ENCODE peak calls at places on chromosomes 4 and X, in five cellular contexts. One of them, this sample, is unnamed.

GRCh38 chr4:44479731-44480130 is 31.1 kb upstream of the KCTD8 start:
- DNase-seq in A549: no peak
- DNase-seq in SK-N-SH: no peak
- DNase-seq in GM12878: no peak
- DNase-seq in H1: no peak
- DNase-seq in this sample: no peak

GRCh38 chr4:2949782-2950125 is 13.5 kb downstream of the NOP14 start:
- DNase-seq in H1: no peak
- DNase-seq in SK-N-SH: no peak
- DNase-seq in A549: no peak
- DNase-seq in GM12878: no peak
- DNase-seq in this sample: no peak

GRCh38 chr4:158053086-158053485 is 119.7 kb downstream of the GASK1B start:
- DNase-seq in A549: no peak
- DNase-seq in SK-N-SH: no peak
- DNase-seq in GM12878: no peak
- DNase-seq in H1: no peak
- DNase-seq in this sample: no peak

GRCh38 chr4:108029731-108030130 is 40.0 kb downstream of the HADH start:
- DNase-seq in SK-N-SH: no peak
- DNase-seq in H1: no peak
- DNase-seq in A549: no peak
- DNase-seq in GM12878: no peak
- DNase-seq in this sample: no peak

GRCh38 chrX:69388526-69388925 is 115.6 kb upstream of the NALF2 start:
- DNase-seq in H1: no peak
- DNase-seq in A549: no peak
- DNase-seq in SK-N-SH: no peak
- DNase-seq in GM12878: no peak
- DNase-seq in this sample: no peak

GRCh38 chr4:142960867-142961644 is 115.0 kb upstream of the INPP4B start:
- DNase-seq in A549: no peak
- DNase-seq in H1: no peak
- DNase-seq in SK-N-SH: no peak
- DNase-seq in GM12878: no peak
- DNase-seq in this sample: peak; percentile 1

GRCh38 chr4:32268949-32269348 is 1548.8 kb downstream of the PCDH7 start:
- DNase-seq in A549: peak; percentile 0
- DNase-seq in GM12878: no peak
- DNase-seq in H1: no peak
- DNase-seq in SK-N-SH: no peak
- DNase-seq in this sample: no peak

GRCh38 chr4:96092151-96092705 is 252.3 kb downstream of the PDHA2 start:
- DNase-seq in GM12878: no peak
- DNase-seq in A549: no peak
- DNase-seq in SK-N-SH: no peak
- DNase-seq in H1: no peak
- DNase-seq in this sample: no peak

GRCh38 chrX:17697191-17697590 is 40.1 kb upstream of the SCML1 start:
- DNase-seq in A549: no peak
- DNase-seq in GM12878: no peak
- DNase-seq in H1: no peak
- DNase-seq in SK-N-SH: no peak
- DNase-seq in this sample: peak; percentile 19

GRCh38 chr4:3729885-3730226 is 36.3 kb upstream of the ADRA2C start:
- DNase-seq in GM12878: no peak
- DNase-seq in A549: no peak
- DNase-seq in H1: no peak
- DNase-seq in SK-N-SH: no peak
- DNase-seq in this sample: no peak

GRCh38 chr4:82667761-82668505 is 106.1 kb upstream of the TMEM150C start:
- DNase-seq in SK-N-SH: no peak
- DNase-seq in A549: no peak
- DNase-seq in H1: no peak
- DNase-seq in GM12878: no peak
- DNase-seq in this sample: no peak

GRCh38 chrX:40127052-40127451 is 29.3 kb upstream of the BCOR start:
- DNase-seq in H1: no peak
- DNase-seq in GM12878: no peak
- DNase-seq in A549: no peak
- DNase-seq in SK-N-SH: no peak
- DNase-seq in this sample: peak; percentile 73

GRCh38 chrX:112866175-112866574 is 25.5 kb upstream of the AMOT start:
- DNase-seq in SK-N-SH: no peak
- DNase-seq in A549: no peak
- DNase-seq in GM12878: no peak
- DNase-seq in H1: no peak
- DNase-seq in this sample: no peak

GRCh38 chr4:168850016-168850415 is 160.0 kb downstream of the CBR4 start:
- DNase-seq in GM12878: no peak
- DNase-seq in H1: no peak
- DNase-seq in A549: no peak
- DNase-seq in SK-N-SH: no peak
- DNase-seq in this sample: no peak

GRCh38 chr4:27947320-27947719 is 1086.7 kb downstream of the STIM2 start:
- DNase-seq in SK-N-SH: no peak
- DNase-seq in H1: no peak
- DNase-seq in A549: no peak
- DNase-seq in GM12878: no peak
- DNase-seq in this sample: no peak

GRCh38 chr4:100113732-100114131 is 76.5 kb downstream of the DDIT4L start:
- DNase-seq in H1: no peak
- DNase-seq in A549: no peak
- DNase-seq in SK-N-SH: no peak
- DNase-seq in GM12878: no peak
- DNase-seq in this sample: peak; percentile 35

GRCh38 chr4:78561677-78562076 is 10.1 kb downstream of the ANXA3 start:
- DNase-seq in GM12878: no peak
- DNase-seq in H1: no peak
- DNase-seq in A549: no peak
- DNase-seq in SK-N-SH: no peak
- DNase-seq in this sample: no peak

GRCh38 chr4:174120446-174121142 is 162.9 kb downstream of the FBXO8 start:
- DNase-seq in SK-N-SH: peak; percentile 69
- DNase-seq in GM12878: no peak
- DNase-seq in H1: no peak
- DNase-seq in A549: peak; percentile 81
- DNase-seq in this sample: peak; percentile 68

DNA sequence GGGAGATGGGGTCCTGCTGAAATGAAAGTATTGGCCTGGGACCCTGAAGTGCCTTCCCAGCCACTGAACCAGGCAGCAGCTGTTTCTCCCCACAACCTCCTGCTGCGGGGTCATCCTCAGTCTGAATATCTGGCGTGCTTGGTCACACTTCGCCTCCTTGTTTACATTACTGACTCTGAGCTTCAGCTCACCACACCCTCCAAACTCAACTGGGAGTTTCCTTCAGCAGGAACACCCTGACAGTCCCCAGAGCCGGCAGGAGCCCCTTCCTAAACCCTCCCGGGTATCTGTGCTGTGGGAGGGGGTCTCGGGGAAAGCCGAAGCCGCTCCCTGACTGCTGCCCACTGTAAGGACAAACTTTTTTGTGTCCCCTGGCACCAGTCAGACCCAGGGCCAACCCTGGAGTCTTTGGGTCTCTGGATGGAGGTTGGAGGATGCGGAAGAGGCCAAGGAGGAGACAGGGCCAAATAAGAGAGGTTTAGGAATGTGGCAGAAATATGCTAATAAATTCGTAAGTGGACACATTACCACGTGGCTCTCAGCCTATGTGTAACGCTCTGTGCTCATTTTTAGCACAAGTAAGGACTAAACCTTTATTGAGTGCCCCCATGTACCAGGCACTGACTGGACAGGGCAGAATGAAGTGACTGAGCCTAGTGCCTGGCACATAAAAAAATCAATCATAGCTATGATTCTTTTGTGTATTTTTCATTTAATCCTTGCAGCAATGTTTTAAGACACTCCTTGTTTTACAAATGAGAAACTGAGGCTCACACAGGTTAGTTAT is 20.7 kb downstream of the FHDC1 start:
- DNase-seq in H1: no peak
- DNase-seq in A549: peak; percentile 37
- DNase-seq in GM12878: no peak
- DNase-seq in SK-N-SH: no peak
- DNase-seq in this sample: no peak
- H3K4me3 ChIP-seq in H1: no peak overlapping the region
- H3K4me3 ChIP-seq in A549: no peak overlapping the region
- H3K4me3 ChIP-seq in GM12878: no peak overlapping the region
- H3K4me3 ChIP-seq in SK-N-SH: no peak overlapping the region
- H3K4me3 ChIP-seq in this sample: no peak overlapping the region

GRCh38 chrX:96425204-96425603 is 259.4 kb upstream of the DIAPH2 start:
- DNase-seq in GM12878: no peak
- DNase-seq in A549: no peak
- DNase-seq in SK-N-SH: no peak
- DNase-seq in H1: no peak
- DNase-seq in this sample: peak; percentile 92
- TF ChIP-seq MAX in GM12878: no peak
- TF ChIP-seq MAX in A549: no peak
- TF ChIP-seq MAX in SK-N-SH: no peak
- TF ChIP-seq MAX in H1: no peak
- TF ChIP-seq MAX in this sample: no peak

DNA sequence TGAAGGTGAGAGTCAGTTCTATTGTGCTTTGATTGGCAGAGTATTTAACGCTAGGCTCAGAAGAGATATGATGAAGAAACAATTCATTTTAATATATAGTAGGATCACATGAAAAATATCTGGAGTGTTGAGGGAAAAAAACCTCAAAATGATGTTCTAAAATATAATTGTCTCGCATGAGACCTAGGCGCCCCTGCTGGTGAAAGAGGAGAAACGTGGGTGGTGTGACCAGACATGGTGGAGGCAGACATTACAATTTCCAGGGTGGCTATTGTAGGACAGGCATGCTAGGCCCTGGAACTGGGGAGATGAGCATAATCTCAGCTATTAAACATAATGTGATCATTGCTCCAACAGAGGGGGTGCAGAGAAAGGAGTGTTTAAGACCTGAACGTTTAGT is 210.0 kb downstream of the HS3ST1 start:
- DNase-seq in GM12878: no peak
- DNase-seq in H1: no peak
- DNase-seq in A549: no peak
- DNase-seq in SK-N-SH: no peak
- DNase-seq in this sample: peak; percentile 10
- TF ChIP-seq CTCF in GM12878: no peak
- TF ChIP-seq CTCF in H1: peak; percentile 26
- TF ChIP-seq CTCF in A549: no peak
- TF ChIP-seq CTCF in SK-N-SH: no peak
- TF ChIP-seq CTCF in this sample: peak; percentile 35

DNA sequence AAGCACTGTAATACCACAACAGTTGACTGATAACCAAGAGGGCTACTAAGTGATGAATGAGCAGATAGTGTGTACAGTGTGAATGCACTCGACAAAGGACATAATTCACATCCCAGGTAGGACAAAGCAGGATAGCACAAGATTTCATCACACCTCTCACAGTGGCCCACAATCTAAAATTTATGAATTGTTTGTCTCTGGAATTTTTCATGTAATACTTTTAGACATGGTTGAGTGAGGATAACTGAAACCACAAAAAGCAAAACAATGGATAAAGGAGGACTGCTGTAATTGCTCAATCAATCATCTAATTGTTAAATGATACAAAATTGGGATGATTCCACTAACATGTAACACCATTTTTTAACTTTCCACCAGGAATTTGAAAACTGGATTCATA is 419.2 kb downstream of the CENPC start:
- DNase-seq in GM12878: no peak
- DNase-seq in SK-N-SH: no peak
- DNase-seq in H1: no peak
- DNase-seq in A549: no peak
- DNase-seq in this sample: no peak
- H3K4me3 ChIP-seq in GM12878: no peak overlapping the region
- H3K4me3 ChIP-seq in SK-N-SH: no peak overlapping the region
- H3K4me3 ChIP-seq in H1: no peak overlapping the region
- H3K4me3 ChIP-seq in A549: no peak overlapping the region
- H3K4me3 ChIP-seq in this sample: no peak overlapping the region

GRCh38 chr4:86560447-86560846 is 33.7 kb upstream of the PTPN13 start:
- DNase-seq in GM12878: no peak
- DNase-seq in H1: no peak
- DNase-seq in SK-N-SH: no peak
- DNase-seq in A549: no peak
- DNase-seq in this sample: no peak
- TF ChIP-seq MAX in GM12878: no peak
- TF ChIP-seq MAX in H1: no peak
- TF ChIP-seq MAX in SK-N-SH: no peak
- TF ChIP-seq MAX in A549: no peak
- TF ChIP-seq MAX in this sample: no peak

GRCh38 chr4:73662709-73663546 is 42.7 kb upstream of the RASSF6 start:
- DNase-seq in GM12878: no peak
- DNase-seq in H1: no peak
- DNase-seq in A549: peak; percentile 61
- DNase-seq in SK-N-SH: no peak
- DNase-seq in this sample: peak; percentile 77
- TF ChIP-seq CTCF in GM12878: peak; percentile 66
- TF ChIP-seq CTCF in H1: peak; percentile 3
- TF ChIP-seq CTCF in A549: peak; percentile 63
- TF ChIP-seq CTCF in SK-N-SH: peak; percentile 70
- TF ChIP-seq CTCF in this sample: peak; percentile 20

GRCh38 chr4:76950846-76951321 is 1.3 kb downstream of the SEPTIN11 start:
- DNase-seq in GM12878: no peak
- DNase-seq in SK-N-SH: peak; percentile 35
- DNase-seq in H1: no peak
- DNase-seq in A549: no peak
- DNase-seq in this sample: peak; percentile 34
- H3K4me3 ChIP-seq in GM12878: peak overlapping the region; percentile 95
- H3K4me3 ChIP-seq in SK-N-SH: peak overlapping the region; percentile 94
- H3K4me3 ChIP-seq in H1: peak overlapping the region; percentile 82
- H3K4me3 ChIP-seq in A549: peak overlapping the region; percentile 96
- H3K4me3 ChIP-seq in this sample: no peak overlapping the region

GRCh38 chrX:94053575-94053974 is 379.6 kb downstream of the FAM133A start:
- DNase-seq in GM12878: no peak
- DNase-seq in H1: no peak
- DNase-seq in A549: no peak
- DNase-seq in SK-N-SH: no peak
- DNase-seq in this sample: no peak
- TF ChIP-seq MAX in GM12878: no peak
- TF ChIP-seq MAX in H1: no peak
- TF ChIP-seq MAX in A549: no peak
- TF ChIP-seq MAX in SK-N-SH: no peak
- TF ChIP-seq MAX in this sample: no peak

GRCh38 chr4:123530357-123530756 is 133.8 kb downstream of the SPRY1 start:
- DNase-seq in SK-N-SH: no peak
- DNase-seq in GM12878: no peak
- DNase-seq in A549: no peak
- DNase-seq in H1: no peak
- DNase-seq in this sample: no peak
- TF ChIP-seq CTCF in SK-N-SH: no peak
- TF ChIP-seq CTCF in GM12878: no peak
- TF ChIP-seq CTCF in A549: no peak
- TF ChIP-seq CTCF in H1: no peak
- TF ChIP-seq CTCF in this sample: no peak

This sample was measured in NB4.